ENCODE peak calls at places on chromosomes 16 and 17, in seven cellular contexts. T is CD8-positive, alpha-beta T cell; S is colonic mucosa; U is ascending aorta; R is sigmoid colon; F is A549; W is body of pancreas. O is an unnamed sample.

GRCh38 chr16:49460786-49461470 is 87.3 kb downstream of the C16orf78 start:
- DNase-seq in F (no peak), U (peak; percentile 40), R (peak; percentile 28), T (no peak), S (peak; percentile 12), W (no peak), O (no peak)

GRCh38 chr17:5370411-5370810 is 49.1 kb downstream of the NUP88 start:
- DNase-seq in T (no peak), R (no peak), F (no peak), S (no peak), U (no peak), W (no peak), O (no peak)

GRCh38 chr16:23676924-23677480 is 1.7 kb upstream of the PLK1 start:
- DNase-seq in F (no peak), T (no peak), W (peak; percentile 65), U (no peak), R (no peak), S (peak; percentile 61), O (no peak)

GRCh38 chr16:70695351-70696070 is 9.7 kb upstream of the MTSS2 start:
- DNase-seq in U (no peak), R (no peak), W (no peak), F (peak; percentile 56), S (peak; percentile 54), T (peak; percentile 14), O (no peak)

GRCh38 chr17:31521632-31522283 is 130.3 kb downstream of the RAB11FIP4 start:
- DNase-seq in F (no peak), S (no peak), U (no peak), R (no peak), T (no peak), W (no peak), O (no peak)

GRCh38 chr16:67967956-67968439 is 439 bp downstream of the SLC12A4 start:
- DNase-seq in T (peak; percentile 12), U (peak; percentile 76), S (no peak), R (no peak), F (peak; percentile 36), W (peak; percentile 42), O (no peak)

GRCh38 chr17:63480826-63481487 is 4.1 kb downstream of the ACE start:
- DNase-seq in F (no peak), U (no peak), R (no peak), S (no peak), W (peak; percentile 15), T (no peak), O (no peak)

GRCh38 chr17:78529251-78529650 is 47.9 kb downstream of the DNAH17 start:
- DNase-seq in S (no peak), R (no peak), U (no peak), T (no peak), W (no peak), F (no peak), O (no peak)

GRCh38 chr17:299546-299945 is 53.1 kb downstream of the RPH3AL start:
- DNase-seq in R (peak; percentile 82), S (no peak), U (no peak), T (no peak), W (no peak), F (no peak), O (no peak)

GRCh38 chr17:32491371-32492280 is 4.8 kb downstream of the CDK5R1 start:
- DNase-seq in S (no peak), U (no peak), T (no peak), R (no peak), W (no peak), F (no peak), O (no peak)

GRCh38 chr16:11386791-11387546 is 41.7 kb downstream of the RMI2 start:
- DNase-seq in T (no peak), F (peak; percentile 60), U (no peak), R (no peak), S (no peak), W (no peak), O (no peak)

GRCh38 chr17:29107084-29107483 is 64.1 kb downstream of the PIPOX start:
- DNase-seq in U (no peak), F (no peak), W (peak; percentile 92), R (no peak), S (no peak), T (no peak), O (no peak)

GRCh38 chr17:1164935-1165556 is 14.7 kb downstream of the ABR start:
- DNase-seq in R (no peak), U (no peak), T (no peak), F (no peak), S (no peak), W (no peak), O (no peak)

GRCh38 chr17:15261063-15261817 is 3.9 kb downstream of the PMP22 start:
- DNase-seq in R (peak; percentile 84), W (peak; percentile 38), U (peak; percentile 83), F (peak; percentile 87), S (peak; percentile 43), T (no peak), O (no peak)

GRCh38 chr17:51034800-51035199 is 85.9 kb downstream of the SPAG9 start:
- DNase-seq in W (no peak), R (no peak), S (no peak), U (no peak), T (no peak), F (no peak), O (no peak)

GRCh38 chr17:51028176-51028863 is 92.3 kb downstream of the SPAG9 start:
- DNase-seq in S (no peak), U (no peak), F (no peak), W (no peak), R (no peak), T (no peak), O (no peak)

GRCh38 chr17:51032850-51033249 is 87.8 kb downstream of the SPAG9 start:
- DNase-seq in U (no peak), R (no peak), F (no peak), T (no peak), W (no peak), S (no peak), O (no peak)

GRCh38 chr17:51029142-51029541 is 91.5 kb downstream of the SPAG9 start:
- DNase-seq in F (no peak), R (no peak), U (no peak), S (no peak), T (no peak), W (no peak), O (no peak)

DNA sequence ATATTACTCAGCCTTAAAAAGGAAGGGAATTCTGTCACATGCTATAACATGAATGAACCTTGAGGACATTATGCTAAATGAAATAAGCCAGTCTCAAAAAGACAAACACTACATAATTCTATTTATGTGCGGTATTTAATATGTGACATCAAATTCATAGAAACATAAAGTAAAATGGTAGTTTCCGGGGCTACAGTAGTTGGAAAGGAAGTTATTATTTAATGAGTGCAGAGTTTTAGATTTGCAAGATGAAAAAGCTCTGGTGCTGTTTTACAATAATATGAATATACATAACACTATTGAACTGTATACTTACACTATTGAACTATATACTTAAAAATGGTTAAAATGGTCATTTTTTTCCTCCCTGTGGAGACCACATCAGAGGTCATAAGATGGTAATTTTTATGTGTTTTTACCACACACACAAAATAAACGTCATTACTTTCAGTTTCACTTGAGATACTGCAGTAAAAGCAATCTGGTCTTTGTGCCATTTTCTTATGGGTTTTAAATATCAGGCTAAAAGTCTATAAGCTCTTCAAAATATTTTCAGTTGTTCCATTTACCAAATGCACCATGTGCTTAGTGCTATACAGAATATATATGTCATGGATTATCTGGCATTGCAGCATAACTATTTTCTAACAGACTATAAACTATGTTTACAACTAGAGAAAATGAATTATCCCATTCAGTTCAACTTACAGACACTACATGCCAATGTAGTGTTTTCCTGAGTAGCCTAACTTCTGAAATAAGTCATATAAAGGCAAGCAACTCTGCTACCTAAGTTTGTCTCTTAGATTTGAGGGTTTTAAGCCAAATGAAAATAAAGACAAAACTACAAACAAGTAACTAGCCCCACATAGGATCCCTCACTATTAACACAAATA is 90.9 kb downstream of the SPAG9 start:
- DNase-seq in R (no peak), T (no peak), U (no peak), W (no peak), S (no peak), F (no peak), O (no peak)
- H3K4me1 ChIP-seq in R (no peaks in the 10 kb centered on the region), T (peaks cover 12% of the 10 kb centered on the region), U (peaks cover 2% of the 10 kb centered on the region), W (no peaks in the 10 kb centered on the region), S (no peaks in the 10 kb centered on the region), F (peaks cover 8% of the 10 kb centered on the region), O (no peaks in the 10 kb centered on the region)

GRCh38 chr16:71894229-71894920 is 956 bp upstream of the IST1 start:
- DNase-seq in T (peak; percentile 27), R (peak; percentile 79), U (peak; percentile 72), W (peak; percentile 64), F (no peak), S (peak; percentile 70), O (no peak)
- TF ChIP-seq CTCF in T (no peak), R (no peak), U (peak; percentile 22), W (peak; percentile 13), F (peak; percentile 13), S (no peak), O (no peak)

GRCh38 chr17:4307179-4307930 is 43.6 kb upstream of the ANKFY1 start:
- DNase-seq in U (no peak), F (no peak), T (no peak), W (no peak), R (no peak), S (no peak), O (no peak)

GRCh38 chr17:4310349-4311060 is 46.7 kb upstream of the ANKFY1 start:
- DNase-seq in T (no peak), S (no peak), U (no peak), W (peak; percentile 47), R (no peak), F (no peak), O (no peak)

GRCh38 chr17:4301066-4301465 is 37.3 kb upstream of the ANKFY1 start:
- DNase-seq in W (no peak), S (no peak), R (no peak), U (no peak), T (no peak), F (no peak), O (no peak)

GRCh38 chr17:4304417-4305027 is 40.7 kb upstream of the ANKFY1 start:
- DNase-seq in T (peak; percentile 23), W (peak; percentile 51), U (no peak), S (peak; percentile 69), F (peak; percentile 74), R (no peak), O (no peak)

GRCh38 chr17:4305224-4305623 is 41.4 kb upstream of the ANKFY1 start:
- DNase-seq in R (no peak), F (no peak), T (no peak), S (no peak), W (no peak), U (no peak), O (no peak)
- H3K4me1 ChIP-seq in R (no peaks in the 10 kb centered on the region), F (peaks cover 15% of the 10 kb centered on the region), T (peaks cover 8% of the 10 kb centered on the region), S (peaks cover 4% of the 10 kb centered on the region), W (peaks cover 22% of the 10 kb centered on the region), U (peaks cover 11% of the 10 kb centered on the region), O (peaks cover 5% of the 10 kb centered on the region)

DNA sequence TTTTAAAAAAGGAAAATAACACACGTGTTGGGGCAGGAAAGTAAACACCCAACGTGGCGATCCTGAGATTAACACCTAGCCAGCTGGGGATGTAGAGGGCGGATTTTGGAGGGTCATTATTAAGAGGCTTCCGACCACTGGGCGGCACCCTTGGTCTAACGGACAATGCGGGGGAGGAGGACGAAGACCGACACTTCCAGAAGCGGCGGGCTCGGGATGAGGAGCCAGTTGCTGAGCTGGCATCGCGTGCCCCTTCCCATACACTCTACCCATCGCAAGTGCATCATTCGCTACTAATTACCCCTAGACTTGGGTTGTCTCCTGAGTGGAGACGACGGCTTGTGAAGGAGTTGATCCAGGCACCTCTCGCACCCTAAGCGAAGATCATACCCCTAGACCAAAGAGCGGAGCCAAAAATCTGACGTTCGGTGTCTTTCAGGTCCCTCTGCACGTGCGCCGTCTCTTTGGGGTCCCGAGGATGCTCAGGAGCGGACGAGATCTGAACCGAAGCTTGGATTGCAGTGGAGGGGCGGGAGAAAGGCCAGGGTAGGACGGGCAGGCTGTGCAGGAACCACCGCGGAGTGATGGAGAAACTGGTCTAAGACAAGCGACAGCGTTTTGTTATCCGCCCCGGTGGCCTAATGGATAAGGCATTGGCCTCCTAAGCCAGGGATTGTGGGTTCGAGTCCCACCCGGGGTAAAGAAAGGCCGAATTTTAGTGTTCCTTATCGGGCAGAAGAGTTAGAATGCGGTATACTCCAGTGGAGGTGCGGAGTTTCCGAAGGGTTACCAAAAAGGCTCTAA is 17.6 kb downstream of the ZNF213 start:
- DNase-seq in R (peak; percentile 96), U (peak; percentile 95), W (peak; percentile 93), F (peak; percentile 78), T (peak; percentile 62), S (peak; percentile 95), O (peak; percentile 96)
- TF ChIP-seq CTCF in R (peak; percentile 8), U (peak; percentile 48), W (peak; percentile 40), F (peak; percentile 68), T (no peak), S (no peak), O (peak; percentile 85)

O was measured in Panc1.